ENCODE peak calls at places on chromosomes 5 and 9, in six cellular contexts. X is spleen, S is GM12878, C is tibial nerve, Y is H1, W is IMR-90. N is an unnamed sample. For H3K4me1, the result is how much of the 10 kb centered on the place peaks cover.

GRCh38 chr9:100379862-100380261 is 27.1 kb upstream of the TEX10 start:
- DNase-seq in C (no peak), W (peak), S (no peak), X (no peak), Y (no peak), N (no peak)

GRCh38 chr5:175902013-175902412 is 30.6 kb downstream of the CPLX2 start:
- DNase-seq in Y (no peak), S (no peak), W (no peak), C (no peak), X (no peak), N (no peak)

GRCh38 chr9:3732077-3733038 is 206.6 kb upstream of the RFX3 start:
- DNase-seq in W (peak), S (peak), X (no peak), C (peak), Y (no peak), N (no peak)

GRCh38 chr5:173567548-173567947 is 48.9 kb downstream of the BOD1 start:
- DNase-seq in X (no peak), Y (no peak), C (no peak), S (no peak), W (peak), N (no peak)

GRCh38 chr9:74610523-74611061 is 113.5 kb downstream of the RORB start:
- DNase-seq in S (no peak), Y (no peak), W (no peak), C (no peak), X (no peak), N (no peak)

GRCh38 chr9:272251-273213 is 57.9 kb downstream of the DOCK8 start:
- DNase-seq in C (peak), S (peak), X (peak), Y (no peak), W (no peak), N (no peak)

GRCh38 chr9:17906204-17906840 is 327.5 kb downstream of the SH3GL2 start:
- DNase-seq in S (no peak), Y (peak), X (no peak), W (no peak), C (no peak), N (peak)

GRCh38 chr5:111934511-111934910 is 177.5 kb upstream of the NREP start:
- DNase-seq in C (no peak), W (no peak), S (no peak), Y (no peak), X (no peak), N (no peak)

GRCh38 chr5:25544652-25545249 is 900.0 kb upstream of the CDH10 start:
- DNase-seq in X (no peak), C (peak), Y (peak), W (no peak), S (peak), N (no peak)

GRCh38 chr5:150141544-150142188 is 14.0 kb downstream of the PDGFRB start:
- DNase-seq in X (no peak), W (peak), Y (no peak), S (no peak), C (no peak), N (no peak)

GRCh38 chr9:87180361-87180760 is 233.1 kb upstream of the GAS1 start:
- DNase-seq in X (no peak), Y (no peak), C (no peak), W (no peak), S (no peak), N (no peak)

GRCh38 chr9:129552064-129552463 is 68.8 kb downstream of the C9orf50 start:
- DNase-seq in S (no peak), W (no peak), X (no peak), Y (no peak), C (no peak), N (no peak)

GRCh38 chr9:21542780-21543179 is 60.7 kb upstream of the IFNE start:
- DNase-seq in X (no peak), W (no peak), Y (no peak), S (no peak), C (no peak), N (no peak)

GRCh38 chr9:37100317-37100716 is 20.1 kb upstream of the ZCCHC7 start:
- DNase-seq in W (peak), S (no peak), C (no peak), X (no peak), Y (no peak), N (no peak)

GRCh38 chr5:132771559-132771998 is 5.5 kb downstream of the SEPTIN8 start:
- DNase-seq in X (no peak), W (peak), Y (no peak), C (no peak), S (no peak), N (peak)

GRCh38 chr9:122332083-122332482 is 38.7 kb upstream of the PTGS1 start:
- DNase-seq in Y (no peak), W (no peak), X (no peak), C (no peak), S (no peak), N (no peak)

GRCh38 chr9:81825831-81826540 is 102.2 kb upstream of the SPATA31D4 start:
- DNase-seq in C (no peak), S (no peak), Y (no peak), W (peak), X (no peak), N (no peak)

GRCh38 chr5:173302546-173303155 is 25.6 kb downstream of the STC2 start:
- DNase-seq in X (no peak), W (peak), S (no peak), Y (no peak), C (no peak), N (no peak)

GRCh38 chr9:133714606-133715294 is 23.4 kb downstream of the SARDH start:
- DNase-seq in C (peak), Y (no peak), S (no peak), X (no peak), W (peak), N (peak)

GRCh38 chr9:126419475-126419874 is 92.8 kb downstream of the MVB12B start:
- DNase-seq in W (no peak), Y (no peak), C (no peak), X (no peak), S (no peak), N (peak)

GRCh38 chr9:110123364-110124095 is 84.4 kb downstream of the C9orf152 start:
- DNase-seq in W (peak), Y (no peak), X (no peak), S (no peak), C (no peak), N (no peak)
- H3K4me1 ChIP-seq in W (under half), Y (under half), X (under half), S (under half), C (under half), N (under half)

GRCh38 chr5:50445281-50445949 is 4.3 kb upstream of the EMB start:
- DNase-seq in C (no peak), X (no peak), W (no peak), S (peak), Y (no peak), N (no peak)
- H3K4me3 ChIP-seq in C (no peak), X (peak), W (no peak), S (no peak), Y (no peak), N (no peak)

DNA sequence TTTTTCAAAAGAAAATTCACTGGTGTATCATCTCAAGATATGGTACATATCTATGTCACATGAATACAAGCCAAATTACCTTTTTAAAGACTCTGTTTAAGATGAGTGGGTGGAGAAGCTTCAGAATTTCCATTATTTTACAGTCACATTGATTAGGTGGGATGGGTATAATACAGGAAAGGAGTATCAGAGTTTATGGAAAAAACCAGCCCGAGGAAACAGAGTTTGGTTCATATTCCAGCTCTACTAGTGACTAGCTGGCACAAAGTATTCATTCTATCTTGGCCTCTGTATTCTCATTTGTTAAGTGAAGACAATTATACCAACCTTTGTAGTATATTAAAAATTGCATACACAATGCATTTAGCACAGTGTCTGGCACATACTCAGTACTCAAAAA is 46.5 kb upstream of the CDK5RAP2 start:
- DNase-seq in X (no peak), W (no peak), C (no peak), Y (no peak), S (no peak), N (no peak)
- H3K27ac ChIP-seq in X (no peak), W (no peak), C (peak), Y (no peak), S (no peak), N (no peak)

GRCh38 chr9:121191235-121191634 is 10.4 kb downstream of the RAB14 start:
- DNase-seq in Y (no peak), W (no peak), X (no peak), C (no peak), S (no peak), N (no peak)

GRCh38 chr9:121194730-121195129 is 6.9 kb downstream of the RAB14 start:
- DNase-seq in Y (no peak), S (no peak), X (no peak), C (no peak), W (no peak), N (no peak)

GRCh38 chr9:121192518-121192917 is 9.2 kb downstream of the RAB14 start:
- DNase-seq in W (no peak), Y (no peak), S (no peak), X (no peak), C (no peak), N (no peak)

GRCh38 chr9:121196389-121196788 is 5.3 kb downstream of the RAB14 start:
- DNase-seq in S (no peak), C (no peak), W (no peak), Y (no peak), X (no peak), N (no peak)

GRCh38 chr9:121192959-121193645 is 8.6 kb downstream of the RAB14 start:
- DNase-seq in Y (no peak), X (no peak), C (no peak), S (no peak), W (peak), N (no peak)
- H3K4me1 ChIP-seq in Y (under half), X (half or more), C (under half), S (under half), W (under half), N (half or more)

GRCh38 chr5:169106906-169107305 is 194.0 kb downstream of the SLIT3 start:
- DNase-seq in C (no peak), X (no peak), S (no peak), Y (no peak), W (no peak), N (no peak)
- H3K4me3 ChIP-seq in C (no peak), X (no peak), S (no peak), Y (no peak), W (no peak), N (no peak)